ENCODE peak calls at places on chromosomes 16 and 17, in ten cellular contexts. G, Y, P, J, M, I, D, H, T and Q are unnamed samples.

GRCh38 chr17:79789943-79790804 is 6.7 kb downstream of the CBX8 start:
- DNase-seq in H (no peak), P (peak), Y (no peak), J (no peak), D (no peak), T (peak), G (peak), I (no peak), M (no peak), Q (no peak)

GRCh38 chr17:19010729-19011505 is 6.4 kb upstream of the FAM83G start:
- DNase-seq in D (no peak), M (no peak), G (peak), Y (no peak), I (no peak), P (peak), H (no peak), J (no peak), T (no peak), Q (no peak)

GRCh38 chr17:41185001-41185400 is 290 bp upstream of the KRTAP4-1 start:
- DNase-seq in P (no peak), T (no peak), G (no peak), H (no peak), Y (no peak), I (no peak), D (no peak), M (no peak), J (no peak), Q (no peak)

GRCh38 chr17:31373150-31374082 is 18.1 kb upstream of the RAB11FIP4 start:
- DNase-seq in Y (peak), J (no peak), T (no peak), M (no peak), I (peak), G (no peak), H (peak), D (no peak), P (no peak), Q (peak)

GRCh38 chr16:71359431-71359830 is 908 bp downstream of the CALB2 start:
- DNase-seq in P (no peak), D (no peak), G (no peak), M (no peak), Y (no peak), J (no peak), T (no peak), I (no peak), H (no peak), Q (no peak)

GRCh38 chr17:19331134-19331533 is 31.4 kb downstream of the B9D1 start:
- DNase-seq in J (no peak), Y (peak), M (no peak), D (no peak), H (no peak), P (no peak), I (peak), G (no peak), T (no peak), Q (no peak)

GRCh38 chr17:47802341-47803022 is 19.1 kb downstream of the OSBPL7 start:
- DNase-seq in G (no peak), P (peak), H (peak), T (no peak), Y (peak), M (no peak), I (peak), D (no peak), J (no peak), Q (peak)

GRCh38 chr17:4420692-4421131 is 13.0 kb upstream of the SPNS3 start:
- DNase-seq in G (no peak), D (peak), J (no peak), I (peak), M (no peak), Y (peak), T (no peak), P (no peak), H (peak), Q (peak)

GRCh38 chr16:17780181-17780580 is 309.4 kb upstream of the XYLT1 start:
- DNase-seq in G (no peak), Y (peak), H (no peak), T (no peak), J (no peak), M (no peak), D (no peak), P (no peak), I (no peak), Q (no peak)

GRCh38 chr16:66473654-66474519 is 46.8 kb downstream of the BEAN1 start:
- DNase-seq in H (no peak), I (no peak), G (no peak), Y (peak), M (no peak), P (peak), J (no peak), D (no peak), T (no peak), Q (no peak)

GRCh38 chr17:59439261-59439660 is 107.8 kb downstream of the YPEL2 start:
- DNase-seq in D (no peak), J (no peak), H (no peak), Y (no peak), G (no peak), I (no peak), P (no peak), M (no peak), T (no peak), Q (peak)

GRCh38 chr17:60049936-60050335 is 28.8 kb downstream of the HEATR6 start:
- DNase-seq in Y (no peak), H (no peak), P (no peak), T (no peak), M (no peak), J (no peak), D (no peak), G (no peak), I (peak), Q (no peak)

GRCh38 chr16:49876716-49877129 is 20.8 kb upstream of the ZNF423 start:
- DNase-seq in J (peak), T (peak), D (peak), M (no peak), G (peak), P (no peak), Y (peak), H (no peak), I (no peak), Q (peak)

GRCh38 chr17:39576187-39576586 is 31.5 kb downstream of the NEUROD2 start:
- DNase-seq in D (no peak), Y (no peak), J (no peak), T (no peak), P (no peak), H (peak), I (peak), M (no peak), G (no peak), Q (peak)

GRCh38 chr17:44887971-44888955 is 11.0 kb downstream of the EFTUD2 start:
- DNase-seq in D (no peak), P (no peak), M (no peak), J (no peak), T (no peak), G (no peak), I (no peak), H (no peak), Y (no peak), Q (peak)

DNA sequence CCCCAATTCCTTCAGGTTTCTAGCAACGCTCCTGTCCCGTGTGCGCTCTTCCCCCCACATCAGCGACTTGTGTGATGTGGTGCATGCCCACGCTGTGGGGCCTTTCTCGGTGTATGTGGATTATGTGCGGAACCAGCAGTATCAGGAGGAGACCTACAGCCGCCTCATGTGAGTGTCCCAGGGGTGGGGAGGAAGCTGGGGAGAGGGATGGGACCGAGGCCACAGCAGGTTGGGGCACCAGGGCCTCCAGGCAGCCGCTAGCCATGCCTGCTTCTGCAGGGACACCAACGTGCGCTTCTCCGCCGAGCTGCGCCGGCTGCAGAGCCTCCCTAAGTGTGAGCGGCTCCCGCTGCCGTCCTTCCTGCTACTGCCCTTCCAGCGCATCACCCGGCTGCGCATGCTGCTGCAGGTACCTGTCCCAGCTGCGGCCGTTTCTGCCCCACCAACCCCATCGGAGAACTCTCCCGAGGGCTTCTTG is 5.7 kb downstream of the ARHGEF15 start:
- DNase-seq in H (no peak), Y (no peak), P (peak), J (no peak), D (no peak), G (no peak), T (no peak), I (no peak), M (no peak), Q (no peak)
- TF ChIP-seq CTCF in H (no peak), Y (no peak), P (no peak), J (no peak), D (no peak), G (no peak), T (no peak), I (no peak), M (no peak), Q (no peak)

DNA sequence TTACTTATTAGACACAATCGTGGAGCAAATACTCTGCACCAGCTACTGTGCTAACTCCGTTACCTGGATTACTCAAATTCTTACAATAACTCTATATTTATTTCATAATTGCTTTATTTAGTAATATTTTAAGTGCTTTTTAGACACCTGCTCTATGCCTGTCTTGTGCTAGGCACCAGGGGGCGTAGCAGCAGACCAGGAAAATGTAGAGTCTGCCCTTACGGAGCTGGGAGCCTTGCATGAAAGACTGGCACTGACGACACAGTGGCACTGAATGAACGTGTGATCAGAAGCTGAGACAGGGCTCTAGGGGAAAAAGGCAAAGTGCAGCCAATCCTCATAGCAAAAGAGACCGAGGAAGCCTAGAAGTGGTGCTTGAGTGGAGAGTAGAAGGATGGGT is 486.5 kb downstream of the CDH13 start:
- DNase-seq in T (no peak), M (no peak), J (no peak), H (peak), Y (no peak), G (no peak), P (no peak), I (peak), D (no peak), Q (peak)
- TF ChIP-seq CTCF in T (peak), M (peak), J (peak), H (peak), Y (peak), G (no peak), P (peak), I (peak), D (peak), Q (peak)

DNA sequence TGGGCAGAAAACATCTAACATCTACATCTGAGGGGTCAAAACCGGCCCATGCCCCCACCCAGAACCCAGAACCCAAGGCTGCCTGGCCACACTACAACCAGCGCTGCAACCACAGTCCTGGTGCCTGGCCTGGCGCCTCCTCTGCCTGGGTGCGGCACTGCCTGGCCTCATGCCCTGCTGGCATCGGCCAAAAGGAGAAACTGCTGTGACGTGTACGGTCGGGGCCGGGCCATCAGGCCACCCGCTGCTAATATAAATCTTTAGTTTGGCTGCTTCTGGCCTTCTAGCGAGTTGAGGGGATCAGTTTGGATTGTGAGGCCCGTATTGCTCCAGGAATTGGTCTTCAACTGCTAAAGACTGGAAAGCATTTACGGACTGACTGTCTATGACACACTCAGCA is 22.8 kb downstream of the TMEM204 start:
- DNase-seq in P (no peak), J (no peak), G (no peak), I (peak), M (no peak), Y (peak), H (no peak), D (no peak), T (no peak), Q (no peak)
- TF ChIP-seq CTCF in P (no peak), J (no peak), G (no peak), I (peak), M (no peak), Y (no peak), H (no peak), D (no peak), T (peak), Q (no peak)

GRCh38 chr16:88504489-88505404 is 51.7 kb downstream of the ZFPM1 start:
- DNase-seq in H (no peak), P (no peak), J (no peak), T (no peak), D (no peak), I (no peak), Y (no peak), G (no peak), M (no peak), Q (no peak)

GRCh38 chr16:88507231-88507743 is 54.2 kb downstream of the ZFPM1 start:
- DNase-seq in J (no peak), M (no peak), D (no peak), T (no peak), I (no peak), H (no peak), G (no peak), P (no peak), Y (no peak), Q (no peak)

GRCh38 chr16:88503771-88504488 is 50.9 kb downstream of the ZFPM1 start:
- DNase-seq in T (no peak), M (no peak), J (no peak), I (no peak), H (no peak), Y (no peak), G (no peak), P (no peak), D (no peak), Q (no peak)

GRCh38 chr16:88506723-88507122 is 53.6 kb downstream of the ZFPM1 start:
- DNase-seq in Y (no peak), G (no peak), M (no peak), H (no peak), I (no peak), T (no peak), D (no peak), J (no peak), P (no peak), Q (no peak)

GRCh38 chr16:88505405-88506082 is 52.5 kb downstream of the ZFPM1 start:
- DNase-seq in J (no peak), M (no peak), H (peak), G (peak), P (no peak), Y (no peak), T (peak), D (no peak), I (no peak), Q (peak)
- TF ChIP-seq CTCF in J (peak), M (peak), H (no peak), G (peak), P (peak), Y (peak), T (peak), D (peak), I (peak), Q (peak)

GRCh38 chr17:62804822-62805221 is 3.3 kb downstream of the MARCHF10 start:
- DNase-seq in T (no peak), M (no peak), P (no peak), I (peak), J (no peak), Y (no peak), G (no peak), D (no peak), H (no peak), Q (no peak)
- TF ChIP-seq CTCF in T (no peak), M (no peak), P (no peak), I (no peak), J (no peak), Y (no peak), G (no peak), D (no peak), H (no peak), Q (no peak)

GRCh38 chr17:74222399-74222798 is 9.0 kb downstream of the TTYH2 start:
- DNase-seq in H (no peak), D (no peak), J (no peak), Y (no peak), M (no peak), G (no peak), I (no peak), T (no peak), P (no peak), Q (no peak)

GRCh38 chr17:74220966-74221814 is 7.8 kb downstream of the TTYH2 start:
- DNase-seq in P (no peak), J (no peak), D (no peak), M (no peak), T (no peak), Y (no peak), G (no peak), H (no peak), I (no peak), Q (no peak)

GRCh38 chr17:74218436-74218835 is 5.1 kb downstream of the TTYH2 start:
- DNase-seq in Y (no peak), I (peak), J (no peak), H (no peak), G (no peak), T (no peak), M (no peak), D (no peak), P (no peak), Q (no peak)

GRCh38 chr17:74217036-74217725 is 3.8 kb downstream of the TTYH2 start:
- DNase-seq in D (no peak), Y (no peak), I (no peak), G (no peak), J (no peak), H (no peak), P (no peak), T (no peak), M (no peak), Q (no peak)

DNA sequence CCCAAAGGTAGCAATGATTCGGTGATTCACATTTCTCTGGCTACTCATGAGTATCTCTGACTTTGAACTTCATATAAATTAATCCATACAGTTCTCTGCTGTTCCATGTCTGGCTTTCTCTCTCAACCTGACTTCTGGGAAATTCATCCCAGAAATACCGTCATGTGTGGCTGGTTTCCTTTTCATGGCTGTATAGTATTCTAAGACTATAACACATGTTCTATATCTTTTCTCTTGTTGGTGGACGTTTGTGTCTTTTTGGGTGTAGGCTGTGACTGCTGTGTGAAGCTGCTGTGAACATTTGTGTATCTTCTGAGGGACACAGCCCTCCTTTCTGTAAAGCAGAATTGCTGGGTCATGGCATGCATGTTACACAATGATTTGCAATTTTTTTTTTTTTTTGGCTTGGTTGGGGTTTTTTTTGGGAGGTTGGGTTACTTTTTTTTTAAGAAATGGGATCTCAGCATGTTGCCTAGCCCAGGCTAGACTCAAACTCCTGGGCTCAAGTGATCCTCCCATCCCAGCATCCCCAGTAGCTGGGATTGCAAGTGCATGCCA is 6.3 kb downstream of the TTYH2 start:
- DNase-seq in D (no peak), G (no peak), M (no peak), H (no peak), J (no peak), Y (no peak), I (no peak), P (no peak), T (no peak), Q (no peak)
- TF ChIP-seq CTCF in D (no peak), G (no peak), M (no peak), H (no peak), J (no peak), Y (no peak), I (no peak), P (no peak), T (no peak), Q (no peak)

GRCh38 chr16:57299009-57299718 is 14.7 kb upstream of the PLLP start:
- DNase-seq in T (no peak), M (no peak), H (no peak), D (no peak), J (no peak), Y (no peak), P (no peak), G (no peak), I (no peak), Q (peak)
- TF ChIP-seq CTCF in T (no peak), M (no peak), H (no peak), D (no peak), J (no peak), Y (peak), P (no peak), G (no peak), I (no peak), Q (peak)

GRCh38 chr17:65554568-65555223 is 6.8 kb downstream of the AXIN2 start:
- DNase-seq in M (no peak), I (peak), H (no peak), G (no peak), J (peak), P (no peak), T (no peak), Y (peak), D (no peak), Q (no peak)
- TF ChIP-seq CTCF in M (peak), I (peak), H (no peak), G (no peak), J (peak), P (peak), T (peak), Y (peak), D (no peak), Q (no peak)

GRCh38 chr17:71828182-71828596 is 292.6 kb upstream of the SOX9 start:
- DNase-seq in Y (peak), P (no peak), G (no peak), T (no peak), I (peak), H (no peak), M (no peak), J (no peak), D (no peak), Q (no peak)

DNA sequence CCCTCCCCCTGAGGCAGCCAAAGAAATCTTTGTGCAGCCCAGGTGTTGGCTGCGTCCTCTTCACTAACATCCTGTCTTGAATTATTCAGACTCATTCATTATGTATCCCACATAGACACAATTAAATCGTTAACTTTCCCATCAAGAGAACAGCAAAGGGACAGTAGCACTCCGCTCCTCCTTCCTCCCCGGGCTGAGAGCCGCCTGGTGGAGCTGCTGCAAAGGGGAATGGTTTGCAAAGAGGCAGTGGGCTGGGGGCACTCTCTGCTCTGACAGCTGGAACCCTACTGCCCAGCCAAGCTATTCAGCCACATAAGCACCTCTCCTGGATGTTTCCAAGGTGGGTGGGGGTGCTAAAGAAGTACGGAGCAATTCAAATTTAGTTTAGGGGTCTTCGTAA is 289.9 kb upstream of the SOX9 start:
- DNase-seq in P (no peak), H (no peak), T (no peak), M (no peak), J (no peak), I (no peak), D (no peak), Y (no peak), G (no peak), Q (no peak)
- TF ChIP-seq CTCF in P (peak), H (no peak), T (no peak), M (no peak), J (no peak), I (no peak), D (no peak), Y (peak), G (no peak), Q (no peak)